ENCODE peak calls at places on chromosomes 6 and 20, in eight cellular contexts. H, N, V, J, U, P, E and A are unnamed samples.

GRCh38 chr20:1569417-1569861 is 11.9 kb upstream of the SIRPD start:
- DNase-seq in H (peak), N (no peak), V (peak), J (no peak), U (no peak), P (peak), E (no peak), A (peak)

GRCh38 chr6:29992792-29993191 is 50.5 kb downstream of the HLA-A start:
- DNase-seq in H (peak), N (no peak), V (peak), J (no peak), U (no peak), P (no peak), E (no peak), A (peak)

GRCh38 chr6:151535476-151536279 is 41.9 kb downstream of the CCDC170 start:
- DNase-seq in H (no peak), N (no peak), V (no peak), J (no peak), U (no peak), P (no peak), E (no peak), A (no peak)

GRCh38 chr20:45059022-45059728 is 41.8 kb downstream of the KCNS1 start:
- DNase-seq in H (peak), N (no peak), V (no peak), J (no peak), U (no peak), P (no peak), E (no peak), A (no peak)

GRCh38 chr6:122845464-122845863 is 56.4 kb downstream of the SMPDL3A start:
- DNase-seq in H (no peak), N (no peak), V (no peak), J (no peak), U (no peak), P (no peak), E (no peak), A (no peak)

GRCh38 chr6:134787261-134787871 is 162.5 kb downstream of the ALDH8A1 start:
- DNase-seq in H (peak), N (no peak), V (peak), J (no peak), U (no peak), P (peak), E (peak), A (peak)

GRCh38 chr6:111032493-111033140 is 50.8 kb downstream of the RPF2 start:
- DNase-seq in H (peak), N (no peak), V (no peak), J (no peak), U (no peak), P (no peak), E (peak), A (no peak)

GRCh38 chr20:47306755-47307370 is 49.6 kb downstream of the ZMYND8 start:
- DNase-seq in H (no peak), N (peak), V (no peak), J (no peak), U (no peak), P (no peak), E (no peak), A (no peak)

GRCh38 chr6:125974214-125974866 is 12.0 kb upstream of the TRMT11 start:
- DNase-seq in H (no peak), N (no peak), V (peak), J (no peak), U (peak), P (peak), E (peak), A (no peak)

GRCh38 chr6:111502154-111502553 is 19.1 kb upstream of the REV3L start:
- DNase-seq in H (no peak), N (no peak), V (no peak), J (no peak), U (no peak), P (no peak), E (no peak), A (no peak)

GRCh38 chr6:131807644-131808459 is at the start of gene ENPP1:
- DNase-seq in H (no peak), N (peak), V (peak), J (peak), U (peak), P (peak), E (peak), A (peak)

GRCh38 chr6:18507018-18507415 is 119.9 kb downstream of the RNF144B start:
- DNase-seq in H (no peak), N (no peak), V (no peak), J (no peak), U (peak), P (no peak), E (no peak), A (no peak)

GRCh38 chr6:107348224-107348623 is 111.1 kb downstream of the PDSS2 start:
- DNase-seq in H (no peak), N (no peak), V (no peak), J (no peak), U (no peak), P (no peak), E (no peak), A (no peak)

GRCh38 chr20:2349801-2350200 is 30.9 kb upstream of the TGM6 start:
- DNase-seq in H (no peak), N (no peak), V (peak), J (no peak), U (no peak), P (no peak), E (no peak), A (no peak)

GRCh38 chr6:32838114-32838958 is at the start of gene TAP2:
- DNase-seq in H (peak), N (peak), V (peak), J (peak), U (peak), P (peak), E (peak), A (peak)

GRCh38 chr6:21596379-21597242 is 3.1 kb downstream of the SOX4 start:
- DNase-seq in H (peak), N (peak), V (peak), J (peak), U (peak), P (peak), E (peak), A (peak)

GRCh38 chr20:15742627-15743026 is 830.6 kb downstream of the KIF16B start:
- DNase-seq in H (no peak), N (no peak), V (no peak), J (no peak), U (no peak), P (no peak), E (no peak), A (no peak)

GRCh38 chr6:114342826-114343781 is at the start of gene HS3ST5:
- DNase-seq in H (peak), N (peak), V (no peak), J (no peak), U (peak), P (peak), E (no peak), A (peak)

GRCh38 chr6:40819182-40819834 is 219.7 kb downstream of the UNC5CL start:
- DNase-seq in H (no peak), N (no peak), V (peak), J (no peak), U (no peak), P (no peak), E (no peak), A (peak)

GRCh38 chr6:158076548-158076947 is 91.5 kb downstream of the SERAC1 start:
- DNase-seq in H (no peak), N (no peak), V (no peak), J (peak), U (no peak), P (no peak), E (no peak), A (no peak)

GRCh38 chr6:29553268-29554057 is 6.1 kb downstream of the UBD start:
- DNase-seq in H (peak), N (no peak), V (peak), J (peak), U (no peak), P (no peak), E (no peak), A (peak)

GRCh38 chr6:24524801-24525200 is 30.0 kb downstream of the ALDH5A1 start:
- DNase-seq in H (peak), N (no peak), V (peak), J (no peak), U (peak), P (no peak), E (peak), A (no peak)

GRCh38 chr6:88629838-88630462 is 333.5 kb downstream of the RNGTT start:
- DNase-seq in H (peak), N (no peak), V (no peak), J (no peak), U (no peak), P (no peak), E (no peak), A (no peak)

GRCh38 chr6:43468748-43469681 is 8.4 kb upstream of the TJAP1 start:
- DNase-seq in H (no peak), N (no peak), V (no peak), J (no peak), U (no peak), P (no peak), E (no peak), A (no peak)

GRCh38 chr6:142570221-142570671 is 268.4 kb downstream of the ADGRG6 start:
- DNase-seq in H (peak), N (no peak), V (peak), J (no peak), U (no peak), P (no peak), E (no peak), A (peak)

GRCh38 chr6:106716966-106717365 is 87.6 kb downstream of the QRSL1 start:
- DNase-seq in H (no peak), N (no peak), V (no peak), J (no peak), U (no peak), P (no peak), E (peak), A (no peak)

GRCh38 chr20:47362361-47363219 is 6.1 kb upstream of the ZMYND8 start:
- DNase-seq in H (no peak), N (no peak), V (no peak), J (no peak), U (no peak), P (no peak), E (no peak), A (no peak)

GRCh38 chr6:10441004-10441654 is 26.3 kb upstream of the TFAP2A start:
- DNase-seq in H (peak), N (no peak), V (peak), J (no peak), U (no peak), P (peak), E (no peak), A (peak)

DNA sequence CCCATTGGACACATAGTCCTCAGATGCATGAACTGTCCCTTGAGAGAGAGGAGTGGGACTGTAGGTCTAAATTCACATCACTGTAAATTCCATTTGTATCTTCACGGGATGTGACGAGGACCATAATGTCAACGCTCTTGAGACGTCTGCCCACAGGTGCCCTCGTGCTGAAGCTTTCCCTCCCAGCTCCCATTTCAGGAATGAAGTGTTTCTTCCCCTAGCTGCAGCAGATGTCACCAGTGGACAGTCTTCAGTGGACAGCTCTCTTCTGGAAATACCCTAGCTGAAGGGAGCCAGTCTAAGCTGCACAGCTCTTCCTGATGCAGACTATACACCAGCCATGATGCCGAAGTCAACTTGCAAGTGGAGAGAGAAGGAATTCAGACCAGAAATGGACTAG is 217.4 kb upstream of the ECI2 start:
- DNase-seq in H (no peak), N (no peak), V (peak), J (no peak), U (no peak), P (no peak), E (no peak), A (no peak)
- H3K4me3 ChIP-seq in H (no peak), N (no peak), V (no peak), J (no peak), U (no peak), P (no peak), E (no peak), A (no peak)

GRCh38 chr20:51910202-51911050 is 108.1 kb upstream of the SALL4 start:
- DNase-seq in H (peak), N (no peak), V (peak), J (no peak), U (peak), P (peak), E (no peak), A (peak)
- H3K4me3 ChIP-seq in H (no peak), N (no peak), V (no peak), J (no peak), U (no peak), P (peak), E (no peak), A (no peak)

GRCh38 chr6:47307362-47308222 is 2.1 kb downstream of the TNFRSF21 start:
- DNase-seq in H (no peak), N (no peak), V (no peak), J (no peak), U (no peak), P (no peak), E (peak), A (no peak)
- H3K4me3 ChIP-seq in H (peak), N (no peak), V (peak), J (peak), U (no peak), P (peak), E (peak), A (no peak)

DNA sequence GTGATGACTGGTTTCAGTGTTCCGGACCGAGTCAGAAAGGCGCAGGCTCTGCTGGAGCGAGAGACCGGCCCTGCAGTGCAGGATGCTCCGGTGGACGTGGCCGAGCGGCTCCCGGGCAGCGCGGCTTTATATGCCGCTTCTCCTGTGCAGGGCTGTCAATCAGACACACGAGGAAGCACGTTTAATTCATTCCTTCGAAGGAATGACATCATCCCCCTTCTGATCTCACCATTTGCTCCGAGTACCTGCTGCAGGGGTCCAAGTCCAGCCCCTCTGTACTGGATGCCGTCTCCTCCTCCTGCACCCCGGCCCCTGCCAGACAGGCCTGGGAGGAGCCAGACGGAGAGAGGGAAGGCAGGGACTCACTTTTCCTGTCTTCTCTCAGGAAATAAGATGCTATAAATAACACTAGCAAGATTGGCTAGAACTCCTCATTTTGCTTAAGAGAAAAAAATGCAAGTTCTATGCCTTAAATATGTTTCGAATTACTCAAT is at the start of gene THBS2:
- DNase-seq in H (peak), N (peak), V (peak), J (peak), U (peak), P (no peak), E (peak), A (peak)
- H3K4me3 ChIP-seq in H (peak), N (peak), V (peak), J (peak), U (peak), P (no peak), E (no peak), A (peak)

DNA sequence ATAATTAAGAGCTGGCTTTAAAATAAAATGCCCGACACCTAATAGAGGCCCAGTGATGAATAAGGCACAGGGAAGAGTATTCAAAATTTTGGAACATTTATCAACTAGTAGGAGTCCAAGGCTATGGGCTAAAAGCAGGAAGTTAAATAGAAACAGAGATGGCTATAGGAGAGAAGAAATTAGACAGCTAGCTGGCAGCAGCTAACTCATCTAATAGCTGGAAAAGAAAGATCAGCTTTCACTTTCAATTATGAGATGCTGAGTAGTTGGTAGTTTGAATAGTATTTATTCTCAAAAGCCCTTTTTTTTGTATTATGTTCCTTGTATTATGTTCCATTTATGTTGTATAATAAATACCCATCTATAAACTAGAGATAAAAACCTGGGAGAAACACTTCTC is 215.7 kb downstream of the SLC35F1 start:
- DNase-seq in H (no peak), N (no peak), V (no peak), J (no peak), U (no peak), P (no peak), E (no peak), A (no peak)
- H3K4me3 ChIP-seq in H (no peak), N (no peak), V (no peak), J (no peak), U (no peak), P (no peak), E (no peak), A (no peak)

GRCh38 chr6:75863784-75864183 is 114.7 kb downstream of the MYO6 start:
- DNase-seq in H (no peak), N (no peak), V (no peak), J (no peak), U (no peak), P (no peak), E (no peak), A (no peak)
- H3K4me3 ChIP-seq in H (no peak), N (no peak), V (no peak), J (no peak), U (no peak), P (no peak), E (no peak), A (no peak)

GRCh38 chr6:68640506-68640875 is 5.4 kb downstream of the ADGRB3 start:
- DNase-seq in H (no peak), N (no peak), V (no peak), J (no peak), U (no peak), P (no peak), E (no peak), A (no peak)
- H3K4me3 ChIP-seq in H (peak), N (peak), V (no peak), J (peak), U (no peak), P (no peak), E (no peak), A (no peak)